ENCODE peak calls at places on chromosomes 11 and 22, in four cellular contexts. S, V, E and K are unnamed samples.

GRCh38 chr11:42329930-42330555 is 870.6 kb upstream of the LRRC4C start:
- DNase-seq in S (no peak), V (no peak), E (no peak), K (peak)

GRCh38 chr22:21687685-21688259 is 22.0 kb downstream of the PPIL2 start:
- DNase-seq in S (no peak), V (no peak), E (no peak), K (no peak)

GRCh38 chr11:4672470-4672869 is 25.2 kb downstream of the OR51E2 start:
- DNase-seq in S (no peak), V (no peak), E (no peak), K (peak)

GRCh38 chr11:47003180-47003877 is 66.8 kb downstream of the CSTPP1 start:
- DNase-seq in S (no peak), V (peak), E (no peak), K (peak)

GRCh38 chr11:119615003-119615878 is 113.8 kb downstream of the NECTIN1 start:
- DNase-seq in S (peak), V (peak), E (no peak), K (peak)

GRCh38 chr11:72788250-72788649 is 5.6 kb downstream of the STARD10 start:
- DNase-seq in S (no peak), V (no peak), E (no peak), K (no peak)

GRCh38 chr11:130390071-130390758 is 38.2 kb downstream of the ADAMTS8 start:
- DNase-seq in S (peak), V (peak), E (peak), K (peak)

GRCh38 chr22:19959043-19959586 is 17.5 kb upstream of the TXNRD2 start:
- DNase-seq in S (no peak), V (no peak), E (peak), K (no peak)

GRCh38 chr11:68303083-68303482 is 9.3 kb upstream of the LRP5 start:
- DNase-seq in S (no peak), V (no peak), E (no peak), K (no peak)